ENCODE peak calls at places on chromosomes 2 and 18, in ten cellular contexts. One of them, this sample, is unnamed.

GRCh38 chr2:15808980-15809379 is 131.4 kb upstream of the MYCN start:
- DNase-seq in nephron progenitor cell: peak
- DNase-seq in CD4-positive, CD25-positive, alpha-beta regulatory T cell: no peak
- DNase-seq in amygdala: no peak
- DNase-seq in NCI-H1105: no peak
- DNase-seq in iPS DF 19.7: no peak
- DNase-seq in stimulated activated CD8-positive, alpha-beta memory T cell treated with anti-CD3 and anti-CD28 coated beads, Interleukin-4, amount 100 ng/mL, for 24 hours: no peak
- DNase-seq in type B pancreatic cell: no peak
- DNase-seq in NCI-H510A treated with DMSO at 0.1 percent for 48 hours: no peak
- DNase-seq in iris pigment epithelial cell: no peak
- DNase-seq in this sample: no peak

GRCh38 chr18:21141678-21142422 is 30.2 kb upstream of the ROCK1 start:
- DNase-seq in nephron progenitor cell: no peak
- DNase-seq in CD4-positive, CD25-positive, alpha-beta regulatory T cell: no peak
- DNase-seq in amygdala: no peak
- DNase-seq in NCI-H1105: no peak
- DNase-seq in iPS DF 19.7: no peak
- DNase-seq in stimulated activated CD8-positive, alpha-beta memory T cell treated with anti-CD3 and anti-CD28 coated beads, Interleukin-4, amount 100 ng/mL, for 24 hours: no peak
- DNase-seq in type B pancreatic cell: no peak
- DNase-seq in NCI-H510A treated with DMSO at 0.1 percent for 48 hours: no peak
- DNase-seq in iris pigment epithelial cell: peak
- DNase-seq in this sample: no peak

GRCh38 chr2:100358554-100358953 is 36.3 kb upstream of the LONRF2 start:
- DNase-seq in nephron progenitor cell: no peak
- DNase-seq in CD4-positive, CD25-positive, alpha-beta regulatory T cell: no peak
- DNase-seq in amygdala: no peak
- DNase-seq in NCI-H1105: no peak
- DNase-seq in iPS DF 19.7: no peak
- DNase-seq in stimulated activated CD8-positive, alpha-beta memory T cell treated with anti-CD3 and anti-CD28 coated beads, Interleukin-4, amount 100 ng/mL, for 24 hours: no peak
- DNase-seq in type B pancreatic cell: no peak
- DNase-seq in NCI-H510A treated with DMSO at 0.1 percent for 48 hours: no peak
- DNase-seq in iris pigment epithelial cell: no peak
- DNase-seq in this sample: no peak

GRCh38 chr2:177606636-177607035 is 214.1 kb downstream of the AGPS start:
- DNase-seq in nephron progenitor cell: no peak
- DNase-seq in CD4-positive, CD25-positive, alpha-beta regulatory T cell: no peak
- DNase-seq in amygdala: no peak
- DNase-seq in NCI-H1105: no peak
- DNase-seq in iPS DF 19.7: no peak
- DNase-seq in stimulated activated CD8-positive, alpha-beta memory T cell treated with anti-CD3 and anti-CD28 coated beads, Interleukin-4, amount 100 ng/mL, for 24 hours: no peak
- DNase-seq in type B pancreatic cell: no peak
- DNase-seq in NCI-H510A treated with DMSO at 0.1 percent for 48 hours: no peak
- DNase-seq in iris pigment epithelial cell: peak
- DNase-seq in this sample: no peak

GRCh38 chr18:47929681-47930085 is 776 bp downstream of the SMAD2 start:
- DNase-seq in nephron progenitor cell: no peak
- DNase-seq in CD4-positive, CD25-positive, alpha-beta regulatory T cell: no peak
- DNase-seq in amygdala: no peak
- DNase-seq in NCI-H1105: no peak
- DNase-seq in iPS DF 19.7: no peak
- DNase-seq in stimulated activated CD8-positive, alpha-beta memory T cell treated with anti-CD3 and anti-CD28 coated beads, Interleukin-4, amount 100 ng/mL, for 24 hours: no peak
- DNase-seq in type B pancreatic cell: no peak
- DNase-seq in NCI-H510A treated with DMSO at 0.1 percent for 48 hours: peak
- DNase-seq in iris pigment epithelial cell: peak
- DNase-seq in this sample: peak

GRCh38 chr2:113770929-113771328 is 14.5 kb upstream of the SLC35F5 start:
- DNase-seq in nephron progenitor cell: peak
- DNase-seq in CD4-positive, CD25-positive, alpha-beta regulatory T cell: no peak
- DNase-seq in amygdala: no peak
- DNase-seq in NCI-H1105: no peak
- DNase-seq in iPS DF 19.7: no peak
- DNase-seq in stimulated activated CD8-positive, alpha-beta memory T cell treated with anti-CD3 and anti-CD28 coated beads, Interleukin-4, amount 100 ng/mL, for 24 hours: no peak
- DNase-seq in type B pancreatic cell: no peak
- DNase-seq in NCI-H510A treated with DMSO at 0.1 percent for 48 hours: no peak
- DNase-seq in iris pigment epithelial cell: no peak
- DNase-seq in this sample: no peak

GRCh38 chr2:148979919-148980277 is 58.6 kb upstream of the LYPD6B start:
- DNase-seq in nephron progenitor cell: no peak
- DNase-seq in CD4-positive, CD25-positive, alpha-beta regulatory T cell: no peak
- DNase-seq in amygdala: no peak
- DNase-seq in NCI-H1105: no peak
- DNase-seq in iPS DF 19.7: no peak
- DNase-seq in stimulated activated CD8-positive, alpha-beta memory T cell treated with anti-CD3 and anti-CD28 coated beads, Interleukin-4, amount 100 ng/mL, for 24 hours: no peak
- DNase-seq in type B pancreatic cell: no peak
- DNase-seq in NCI-H510A treated with DMSO at 0.1 percent for 48 hours: no peak
- DNase-seq in iris pigment epithelial cell: no peak
- DNase-seq in this sample: no peak

GRCh38 chr2:171480908-171481307 is 41.4 kb upstream of the CYBRD1 start:
- DNase-seq in nephron progenitor cell: no peak
- DNase-seq in CD4-positive, CD25-positive, alpha-beta regulatory T cell: no peak
- DNase-seq in amygdala: no peak
- DNase-seq in NCI-H1105: no peak
- DNase-seq in iPS DF 19.7: no peak
- DNase-seq in stimulated activated CD8-positive, alpha-beta memory T cell treated with anti-CD3 and anti-CD28 coated beads, Interleukin-4, amount 100 ng/mL, for 24 hours: no peak
- DNase-seq in type B pancreatic cell: no peak
- DNase-seq in NCI-H510A treated with DMSO at 0.1 percent for 48 hours: no peak
- DNase-seq in iris pigment epithelial cell: no peak
- DNase-seq in this sample: no peak

GRCh38 chr2:144660518-144661316 is 140.8 kb upstream of the ZEB2 start:
- DNase-seq in nephron progenitor cell: no peak
- DNase-seq in CD4-positive, CD25-positive, alpha-beta regulatory T cell: no peak
- DNase-seq in amygdala: no peak
- DNase-seq in NCI-H1105: no peak
- DNase-seq in iPS DF 19.7: no peak
- DNase-seq in stimulated activated CD8-positive, alpha-beta memory T cell treated with anti-CD3 and anti-CD28 coated beads, Interleukin-4, amount 100 ng/mL, for 24 hours: no peak
- DNase-seq in type B pancreatic cell: no peak
- DNase-seq in NCI-H510A treated with DMSO at 0.1 percent for 48 hours: no peak
- DNase-seq in iris pigment epithelial cell: peak
- DNase-seq in this sample: peak

GRCh38 chr2:234954551-234954992 is 2.8 kb downstream of the SH3BP4 start:
- DNase-seq in nephron progenitor cell: no peak
- DNase-seq in CD4-positive, CD25-positive, alpha-beta regulatory T cell: no peak
- DNase-seq in amygdala: no peak
- DNase-seq in NCI-H1105: no peak
- DNase-seq in iPS DF 19.7: no peak
- DNase-seq in stimulated activated CD8-positive, alpha-beta memory T cell treated with anti-CD3 and anti-CD28 coated beads, Interleukin-4, amount 100 ng/mL, for 24 hours: no peak
- DNase-seq in type B pancreatic cell: no peak
- DNase-seq in NCI-H510A treated with DMSO at 0.1 percent for 48 hours: no peak
- DNase-seq in iris pigment epithelial cell: peak
- DNase-seq in this sample: peak